ENCODE peak calls at places on chromosome 3, in six cellular contexts. B, P, X, J, S and D are unnamed samples.

GRCh38 chr3:28544236-28544635 is 195.6 kb upstream of the AZI2 start:
- DNase-seq in B (no peak), P (no peak), X (no peak), J (no peak), S (peak; percentile 23), D (no peak)

GRCh38 chr3:41682996-41683395 is 278.9 kb downstream of the ULK4 start:
- DNase-seq in B (no peak), P (no peak), X (no peak), J (peak; percentile 33), S (no peak), D (no peak)

GRCh38 chr3:161586836-161587235 is 90.2 kb downstream of the OTOL1 start:
- DNase-seq in B (no peak), P (no peak), X (no peak), J (no peak), S (no peak), D (no peak)

GRCh38 chr3:171954644-171955365 is 84.6 kb upstream of the FNDC3B start:
- DNase-seq in B (no peak), P (no peak), X (no peak), J (no peak), S (no peak), D (no peak)

GRCh38 chr3:63947594-63947993 is 35.4 kb upstream of the SCAANT1 start:
- DNase-seq in B (no peak), P (no peak), X (no peak), J (no peak), S (no peak), D (no peak)

GRCh38 chr3:105466072-105466471 is 99.4 kb downstream of the ALCAM start:
- DNase-seq in B (no peak), P (no peak), X (no peak), J (no peak), S (no peak), D (no peak)

GRCh38 chr3:39910828-39911464 is 101.5 kb downstream of the MYRIP start:
- DNase-seq in B (no peak), P (no peak), X (no peak), J (no peak), S (no peak), D (no peak)

GRCh38 chr3:55246016-55246415 is 241.1 kb downstream of the WNT5A start:
- DNase-seq in B (no peak), P (no peak), X (no peak), J (no peak), S (no peak), D (no peak)

GRCh38 chr3:127822836-127823589 is 698 bp upstream of the MGLL start:
- DNase-seq in B (no peak), P (peak; percentile 49), X (peak; percentile 72), J (peak; percentile 29), S (peak; percentile 68), D (no peak)

GRCh38 chr3:136171097-136171542 is 25.0 kb downstream of the MSL2 start:
- DNase-seq in B (no peak), P (no peak), X (no peak), J (peak; percentile 38), S (no peak), D (no peak)

GRCh38 chr3:183309276-183309675 is 56.2 kb downstream of the B3GNT5 start:
- DNase-seq in B (no peak), P (no peak), X (no peak), J (no peak), S (no peak), D (no peak)

GRCh38 chr3:172383306-172383796 is 64.9 kb downstream of the GHSR start:
- DNase-seq in B (no peak), P (no peak), X (no peak), J (peak; percentile 34), S (no peak), D (no peak)

GRCh38 chr3:155391583-155391982 is 98.1 kb upstream of the STRIT1 start:
- DNase-seq in B (no peak), P (peak; percentile 51), X (no peak), J (peak; percentile 93), S (peak; percentile 59), D (no peak)

GRCh38 chr3:171790898-171791694 is 19.2 kb downstream of the PLD1 start:
- DNase-seq in B (no peak), P (no peak), X (no peak), J (no peak), S (no peak), D (no peak)

GRCh38 chr3:38577089-38578080 is 72.1 kb downstream of the SCN5A start:
- DNase-seq in B (no peak), P (no peak), X (no peak), J (no peak), S (peak; percentile 11), D (no peak)

GRCh38 chr3:99875573-99875924 is 57.9 kb downstream of the CMSS1 start:
- DNase-seq in B (no peak), P (no peak), X (no peak), J (no peak), S (no peak), D (no peak)

GRCh38 chr3:37248179-37248578 is 73.8 kb upstream of the LRRFIP2 start:
- DNase-seq in B (no peak), P (no peak), X (no peak), J (no peak), S (no peak), D (no peak)

GRCh38 chr3:23648326-23648964 is 157.3 kb upstream of the UBE2E1 start:
- DNase-seq in B (no peak), P (peak; percentile 24), X (no peak), J (peak; percentile 32), S (no peak), D (no peak)

GRCh38 chr3:194296448-194296831 is 54.7 kb downstream of the CPN2 start:
- DNase-seq in B (no peak), P (no peak), X (no peak), J (peak; percentile 94), S (no peak), D (no peak)

GRCh38 chr3:184050217-184050847 is 2.5 kb upstream of the HTR3C start:
- DNase-seq in B (no peak), P (no peak), X (no peak), J (peak; percentile 26), S (no peak), D (no peak)

GRCh38 chr3:116067275-116067674 is 378.0 kb downstream of the LSAMP start:
- DNase-seq in B (no peak), P (no peak), X (no peak), J (no peak), S (no peak), D (no peak)

GRCh38 chr3:117645561-117646242 is 936.1 kb downstream of the TUSC7 start:
- DNase-seq in B (no peak), P (no peak), X (no peak), J (no peak), S (no peak), D (no peak)

GRCh38 chr3:22819209-22819608 is 383.9 kb upstream of the UBE2E2 start:
- DNase-seq in B (no peak), P (no peak), X (no peak), J (no peak), S (no peak), D (no peak)

GRCh38 chr3:150345021-150345538 is 63.0 kb upstream of the TSC22D2 start:
- DNase-seq in B (no peak), P (no peak), X (no peak), J (peak; percentile 100), S (no peak), D (no peak)

GRCh38 chr3:123618768-123619484 is 34.1 kb upstream of the HACD2 start:
- DNase-seq in B (no peak), P (peak; percentile 67), X (no peak), J (peak; percentile 80), S (peak; percentile 87), D (no peak)

GRCh38 chr3:157067114-157067513 is 92.8 kb downstream of the CCNL1 start:
- DNase-seq in B (peak; percentile 11), P (no peak), X (no peak), J (no peak), S (no peak), D (no peak)

GRCh38 chr3:157066335-157067071 is 93.4 kb downstream of the CCNL1 start:
- DNase-seq in B (no peak), P (no peak), X (no peak), J (peak; percentile 61), S (no peak), D (no peak)

GRCh38 chr3:157065201-157065600 is 94.7 kb downstream of the CCNL1 start:
- DNase-seq in B (no peak), P (no peak), X (no peak), J (no peak), S (no peak), D (no peak)

GRCh38 chr3:157063926-157064325 is 96.0 kb downstream of the CCNL1 start:
- DNase-seq in B (no peak), P (no peak), X (no peak), J (no peak), S (no peak), D (no peak)

GRCh38 chr3:157064402-157064801 is 95.5 kb downstream of the CCNL1 start:
- DNase-seq in B (no peak), P (no peak), X (no peak), J (no peak), S (peak; percentile 65), D (no peak)
- H3K4me3 ChIP-seq in B (no peak overlapping the region), P (no peak overlapping the region), X (no peak overlapping the region), J (no peak overlapping the region), S (no peak overlapping the region), D (no peak overlapping the region)

DNA sequence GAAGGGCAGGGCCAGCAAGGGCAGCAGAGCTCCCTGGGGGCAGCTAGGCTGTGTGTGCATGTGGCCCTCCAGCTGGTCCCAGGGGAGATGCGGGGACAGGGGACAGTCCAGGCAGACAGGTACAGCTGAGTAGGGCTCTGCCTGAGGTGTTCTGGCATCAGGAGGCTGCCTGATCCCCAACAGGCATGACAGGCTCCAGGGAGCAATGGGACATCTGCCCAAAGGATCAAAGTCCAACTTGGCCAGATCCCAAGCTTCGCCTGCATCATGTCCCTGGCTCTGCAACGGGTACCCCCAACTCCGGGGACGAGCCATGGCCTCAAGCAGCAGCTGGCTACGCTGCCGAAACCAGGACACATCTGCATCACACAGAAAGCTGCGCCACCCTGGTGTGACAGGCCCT is 21.8 kb downstream of the ATRIP start:
- DNase-seq in B (no peak), P (no peak), X (no peak), J (no peak), S (no peak), D (no peak)
- H3K36me3 ChIP-seq in B (peaks cover 36% of the 10 kb centered on the region), P (peaks cover 24% of the 10 kb centered on the region), X (no peaks in the 10 kb centered on the region), J (peaks cover 13% of the 10 kb centered on the region), S (peaks cover 13% of the 10 kb centered on the region), D (peaks cover 30% of the 10 kb centered on the region)

GRCh38 chr3:69248394-69248793 is 126.0 kb upstream of the LMOD3 start:
- DNase-seq in B (no peak), P (no peak), X (no peak), J (no peak), S (no peak), D (no peak)

GRCh38 chr3:69249001-69249400 is 126.6 kb upstream of the LMOD3 start:
- DNase-seq in B (no peak), P (no peak), X (no peak), J (no peak), S (no peak), D (no peak)

GRCh38 chr3:69251078-69251805 is 128.8 kb upstream of the LMOD3 start:
- DNase-seq in B (no peak), P (no peak), X (no peak), J (no peak), S (no peak), D (no peak)

GRCh38 chr3:69252141-69252540 is 129.7 kb upstream of the LMOD3 start:
- DNase-seq in B (no peak), P (no peak), X (no peak), J (no peak), S (no peak), D (no peak)

GRCh38 chr3:69250014-69250413 is 127.6 kb upstream of the LMOD3 start:
- DNase-seq in B (peak; percentile 43), P (no peak), X (no peak), J (no peak), S (no peak), D (peak; percentile 80)
- H3K4me3 ChIP-seq in B (peak overlapping the region; percentile 15), P (no peak overlapping the region), X (peak overlapping the region; percentile 20), J (no peak overlapping the region), S (no peak overlapping the region), D (peak overlapping the region; percentile 75)

GRCh38 chr3:51691021-51691420 is 15.8 kb upstream of the GRM2 start:
- DNase-seq in B (no peak), P (no peak), X (no peak), J (no peak), S (no peak), D (no peak)
- H3K36me3 ChIP-seq in B (peaks cover 35% of the 10 kb centered on the region), P (peaks cover 45% of the 10 kb centered on the region), X (no peaks in the 10 kb centered on the region), J (peaks cover 2% of the 10 kb centered on the region), S (no peaks in the 10 kb centered on the region), D (peaks cover 62% of the 10 kb centered on the region)